ENCODE peak calls at places on chromosome X, in six cellular contexts. G, B, A, J, O and H are unnamed samples.

GRCh38 chrX:110407910-110408545 is 49.4 kb downstream of the RTL9 start:
- DNase-seq in A (peak), J (no peak), O (peak), B (peak), G (peak), H (no peak)

GRCh38 chrX:100976211-100976610 is 6.7 kb downstream of the ARL13A start:
- DNase-seq in A (no peak), B (no peak), O (no peak), G (no peak), J (no peak), H (no peak)

GRCh38 chrX:39238017-39238416 is 436.8 kb downstream of the MID1IP1 start:
- DNase-seq in J (no peak), G (no peak), A (no peak), O (no peak), B (no peak), H (no peak)

GRCh38 chrX:12970691-12971202 is 4.2 kb upstream of the TMSB4X start:
- DNase-seq in B (no peak), J (no peak), A (no peak), G (peak), O (no peak), H (no peak)

GRCh38 chrX:49129427-49129826 is 5.9 kb upstream of the GPKOW start:
- DNase-seq in B (no peak), A (peak), J (no peak), O (no peak), G (no peak), H (no peak)

GRCh38 chrX:56618250-56618649 is 54.8 kb downstream of the UBQLN2 start:
- DNase-seq in A (no peak), G (no peak), B (no peak), O (no peak), J (no peak), H (no peak)

GRCh38 chrX:155334486-155335316 is at the start of gene CLIC2:
- DNase-seq in A (no peak), O (no peak), J (no peak), G (peak), B (no peak), H (peak)

GRCh38 chrX:13774696-13775095 is 40.1 kb downstream of the OFD1 start:
- DNase-seq in O (no peak), J (no peak), B (no peak), G (no peak), A (no peak), H (no peak)

GRCh38 chrX:10483191-10483808 is 137.1 kb downstream of the MID1 start:
- DNase-seq in G (no peak), A (no peak), O (no peak), B (no peak), J (no peak), H (no peak)

GRCh38 chrX:19877431-19877830 is 10.0 kb downstream of the SH3KBP1 start:
- DNase-seq in B (no peak), O (no peak), J (no peak), A (no peak), G (no peak), H (no peak)

GRCh38 chrX:7108995-7109634 is 38.4 kb upstream of the STS start:
- DNase-seq in G (no peak), A (no peak), J (no peak), O (no peak), B (no peak), H (no peak)

GRCh38 chrX:13487731-13488505 is 81.5 kb upstream of the EGFL6 start:
- DNase-seq in A (peak), O (peak), J (peak), B (peak), G (peak), H (peak)

GRCh38 chrX:38277802-38278201 is 49.5 kb downstream of the RPGR start:
- DNase-seq in O (no peak), J (no peak), A (no peak), B (no peak), G (no peak), H (no peak)

GRCh38 chrX:69988955-69989394 is 60.8 kb downstream of the AWAT2 start:
- DNase-seq in G (peak), O (no peak), J (no peak), B (no peak), A (no peak), H (no peak)

GRCh38 chrX:1222511-1223252 is 10.2 kb upstream of the CRLF2 start:
- DNase-seq in J (no peak), B (no peak), G (peak), O (no peak), A (no peak), H (no peak)

GRCh38 chrX:19628006-19628575 is 112.8 kb upstream of the MAP3K15 start:
- DNase-seq in B (no peak), A (no peak), J (no peak), O (no peak), G (no peak), H (no peak)

GRCh38 chrX:13741695-13742094 is 7.1 kb downstream of the OFD1 start:
- DNase-seq in O (no peak), A (no peak), J (no peak), G (no peak), B (no peak), H (no peak)

GRCh38 chrX:19549838-19550237 is 34.5 kb upstream of the MAP3K15 start:
- DNase-seq in J (no peak), O (no peak), B (no peak), A (no peak), G (no peak), H (no peak)

GRCh38 chrX:124194209-124194608 is 138.3 kb upstream of the TEX13D start:
- DNase-seq in J (no peak), B (no peak), G (no peak), O (no peak), A (no peak), H (no peak)

GRCh38 chrX:19569121-19569805 is 54.0 kb upstream of the MAP3K15 start:
- DNase-seq in G (no peak), O (no peak), A (no peak), B (no peak), J (no peak), H (no peak)

GRCh38 chrX:46757052-46757451 is 1.9 kb downstream of the SLC9A7 start:
- DNase-seq in B (no peak), O (no peak), G (no peak), A (no peak), J (no peak), H (no peak)